ENCODE peak calls at places on chromosomes 2 and 18, in four cellular contexts. J, Q, G and D are unnamed samples.

GRCh38 chr2:179428659-179429058 is 164.0 kb upstream of the SESTD1 start:
- DNase-seq in J (no peak), Q (no peak), G (no peak), D (no peak)

GRCh38 chr18:75531851-75532241 is 104.3 kb upstream of the SMIM21 start:
- DNase-seq in J (no peak), Q (no peak), G (no peak), D (no peak)

GRCh38 chr18:76450912-76451421 is 44.1 kb downstream of the ZNF516 start:
- DNase-seq in J (no peak), Q (peak; percentile 28), G (peak; percentile 61), D (no peak)

GRCh38 chr2:11997142-11997541 is 250.7 kb downstream of the LPIN1 start:
- DNase-seq in J (no peak), Q (no peak), G (no peak), D (no peak)

GRCh38 chr2:195001924-195002323 is 655.1 kb upstream of the SLC39A10 start:
- DNase-seq in J (no peak), Q (no peak), G (no peak), D (no peak)

GRCh38 chr2:54166121-54166773 is 50.8 kb downstream of the ACYP2 start:
- DNase-seq in J (no peak), Q (no peak), G (no peak), D (no peak)

GRCh38 chr2:224263571-224264043 is 138.3 kb downstream of the FAM124B start:
- DNase-seq in J (no peak), Q (no peak), G (no peak), D (no peak)

GRCh38 chr2:164785447-164785846 is 56.2 kb downstream of the COBLL1 start:
- DNase-seq in J (no peak), Q (no peak), G (no peak), D (no peak)

GRCh38 chr2:8452979-8453903 is 228.6 kb upstream of the ID2 start:
- DNase-seq in J (no peak), Q (no peak), G (no peak), D (no peak)

GRCh38 chr2:146853741-146854444 is 990.9 kb upstream of the ACVR2A start:
- DNase-seq in J (no peak), Q (peak; percentile 25), G (no peak), D (no peak)

GRCh38 chr2:54957321-54957999 is 92.8 kb downstream of the RTN4 start:
- DNase-seq in J (no peak), Q (no peak), G (peak; percentile 40), D (no peak)

GRCh38 chr18:75141166-75141565 is 67.8 kb downstream of the PTGR3 start:
- DNase-seq in J (no peak), Q (no peak), G (no peak), D (no peak)

GRCh38 chr2:38875227-38875575 is 533 bp downstream of the DHX57 start:
- DNase-seq in J (no peak), Q (no peak), G (no peak), D (no peak)

GRCh38 chr2:75432761-75433361 is 127.9 kb downstream of the EVA1A start:
- DNase-seq in J (no peak), Q (no peak), G (no peak), D (no peak)

GRCh38 chr2:191351298-191351697 is 106.1 kb downstream of the MYO1B start:
- DNase-seq in J (no peak), Q (no peak), G (no peak), D (no peak)